ENCODE peak calls at places on chromosomes 11 and 22, in four cellular contexts. U is HFFc6, D is LoVo, F is NCI-H748 treated with DMSO at 0.1 percent for 48 hours. A is an unnamed sample.

GRCh38 chr11:65663634-65664200 is 1.0 kb upstream of the RELA start:
- DNase-seq in U (no peak), D (peak), F (peak), A (no peak)

GRCh38 chr11:84157639-84158038 is 871.5 kb upstream of the CCDC90B start:
- DNase-seq in U (no peak), D (no peak), F (no peak), A (no peak)

GRCh38 chr11:72624496-72625201 is 49.6 kb downstream of the PDE2A start:
- DNase-seq in U (no peak), D (no peak), F (no peak), A (no peak)

GRCh38 chr22:23113067-23113846 is 28.5 kb downstream of the RSPH14 start:
- DNase-seq in U (no peak), D (no peak), F (no peak), A (no peak)

GRCh38 chr11:3221408-3222002 is 2.9 kb upstream of the MRGPRG start:
- DNase-seq in U (no peak), D (no peak), F (no peak), A (no peak)

GRCh38 chr11:76646882-76647534 is 23.5 kb downstream of the LRRC32 start:
- DNase-seq in U (no peak), D (no peak), F (no peak), A (no peak)

GRCh38 chr11:17724020-17724908 is 4.9 kb downstream of the MYOD1 start:
- DNase-seq in U (no peak), D (no peak), F (no peak), A (no peak)

GRCh38 chr22:17954860-17955587 is 69.3 kb downstream of the MICAL3 start:
- DNase-seq in U (no peak), D (no peak), F (no peak), A (no peak)

GRCh38 chr22:22086501-22087158 is 104.0 kb upstream of the TOP3B start:
- DNase-seq in U (peak), D (no peak), F (no peak), A (no peak)

GRCh38 chr11:93225642-93226041 is 27.9 kb upstream of the SLC36A4 start:
- DNase-seq in U (peak), D (no peak), F (peak), A (no peak)

GRCh38 chr11:28343304-28344233 is 235.4 kb downstream of the METTL15 start:
- DNase-seq in U (peak), D (peak), F (no peak), A (no peak)

GRCh38 chr22:44305455-44305854 is 7.3 kb downstream of the SHISAL1 start:
- DNase-seq in U (no peak), D (no peak), F (no peak), A (no peak)

GRCh38 chr22:43113516-43114251 is 3.1 kb downstream of the BIK start:
- DNase-seq in U (no peak), D (no peak), F (peak), A (no peak)

GRCh38 chr11:117199061-117199915 is at the start of gene TAGLN:
- DNase-seq in U (peak), D (peak), F (no peak), A (no peak)

GRCh38 chr22:17921871-17922821 is 102.2 kb downstream of the MICAL3 start:
- DNase-seq in U (no peak), D (no peak), F (no peak), A (no peak)

GRCh38 chr22:24055283-24055682 is 44.2 kb downstream of the CABIN1 start:
- DNase-seq in U (no peak), D (no peak), F (no peak), A (no peak)

GRCh38 chr11:79973701-79974626 is 533.1 kb upstream of the TENM4 start:
- DNase-seq in U (peak), D (no peak), F (no peak), A (no peak)

GRCh38 chr11:111064118-111064517 is 181.4 kb upstream of the POU2AF2 start:
- DNase-seq in U (peak), D (no peak), F (no peak), A (no peak)

GRCh38 chr11:31557991-31558390 is 48.4 kb downstream of the ELP4 start:
- DNase-seq in U (no peak), D (no peak), F (no peak), A (no peak)